ENCODE peak calls at places on chromosomes 2 and 18, in seven cellular contexts. V is K562, U is prostate gland, L is esophagus muscularis mucosa, D is stomach, C is sigmoid colon, W is HCT116. R is an unnamed sample.

GRCh38 chr2:73827018-73827417 is 1.7 kb upstream of the STAMBP start:
- DNase-seq in W (no peak), U (peak), V (peak), L (no peak), C (no peak), D (no peak), R (no peak)

GRCh38 chr2:224778474-224778877 is 62.3 kb upstream of the CCDC195 start:
- DNase-seq in D (peak), W (peak), L (no peak), V (peak), U (peak), C (no peak), R (peak)

GRCh38 chr2:130183500-130184373 is 1.7 kb downstream of the MZT2B start:
- DNase-seq in V (no peak), W (no peak), U (no peak), L (no peak), D (no peak), C (peak), R (no peak)

GRCh38 chr2:80304522-80304878 is at the start of gene LRRTM1:
- DNase-seq in C (no peak), U (no peak), V (peak), L (no peak), D (no peak), W (no peak), R (peak)

GRCh38 chr2:73112913-73113633 is at the start of gene RAB11FIP5:
- DNase-seq in U (peak), C (peak), V (peak), L (no peak), D (peak), W (peak), R (peak)

GRCh38 chr2:148875387-148876051 is 492 bp downstream of the KIF5C start:
- DNase-seq in D (no peak), W (no peak), L (no peak), C (no peak), V (no peak), U (no peak), R (no peak)

GRCh38 chr2:108594982-108595464 is 60.8 kb downstream of the LIMS1 start:
- DNase-seq in U (no peak), L (no peak), C (no peak), W (no peak), V (peak), D (no peak), R (no peak)

GRCh38 chr2:216029416-216030129 is 16.2 kb upstream of the MREG start:
- DNase-seq in V (no peak), W (no peak), D (no peak), L (no peak), C (no peak), U (no peak), R (no peak)

GRCh38 chr2:152415811-152416210 is 80.8 kb downstream of the FMNL2 start:
- DNase-seq in U (no peak), L (peak), C (no peak), V (no peak), W (no peak), D (no peak), R (no peak)

GRCh38 chr18:11518788-11519685 is 90.4 kb upstream of the SLC35G4 start:
- DNase-seq in C (no peak), D (no peak), V (peak), L (no peak), W (peak), U (peak), R (peak)

GRCh38 chr18:21183670-21184069 is 58.4 kb upstream of the GREB1L start:
- DNase-seq in C (no peak), V (no peak), L (no peak), W (no peak), U (no peak), D (no peak), R (no peak)

GRCh38 chr18:62717059-62717849 is 1.9 kb downstream of the PHLPP1 start:
- DNase-seq in C (no peak), D (peak), U (peak), W (peak), V (no peak), L (no peak), R (peak)

GRCh38 chr2:85772019-85772745 is 18.4 kb downstream of the ATOH8 start:
- DNase-seq in W (peak), U (peak), L (peak), V (no peak), D (peak), C (peak), R (peak)

GRCh38 chr2:85929096-85930044 is 40.6 kb upstream of the ST3GAL5 start:
- DNase-seq in D (no peak), U (no peak), C (no peak), W (no peak), V (no peak), L (no peak), R (no peak)

GRCh38 chr2:215727507-215728503 is 285.5 kb downstream of the MREG start:
- DNase-seq in C (no peak), U (no peak), L (no peak), W (no peak), D (no peak), V (no peak), R (no peak)

GRCh38 chr2:235055891-235056516 is 104.2 kb downstream of the SH3BP4 start:
- DNase-seq in W (peak), L (no peak), U (no peak), D (peak), C (no peak), V (peak), R (no peak)

GRCh38 chr2:127068351-127068741 is 38.6 kb downstream of the BIN1 start:
- DNase-seq in W (no peak), D (no peak), C (no peak), V (no peak), L (no peak), U (no peak), R (no peak)

GRCh38 chr18:61894751-61895524 is 2.1 kb upstream of the RNF152 start:
- DNase-seq in W (no peak), D (no peak), U (peak), V (no peak), L (peak), C (no peak), R (no peak)

GRCh38 chr2:176140520-176141317 is 10.6 kb upstream of the HOXD4 start:
- DNase-seq in U (peak), L (no peak), V (peak), W (peak), C (peak), D (peak), R (peak)
- TF ChIP-seq POLR2A in U (no peak), L (no peak), V (no peak), W (no peak), C (no peak), D (no peak), R (no peak)

GRCh38 chr2:214410128-214410775 is 602 bp upstream of the VWC2L start:
- DNase-seq in C (no peak), D (no peak), L (no peak), V (no peak), W (no peak), U (no peak), R (no peak)
- H3K4me3 ChIP-seq in C (no peak), D (no peak), L (no peak), V (no peak), W (no peak), U (no peak), R (no peak)

GRCh38 chr2:46826898-46827245 is 88.7 kb downstream of the MCFD2 start:
- DNase-seq in U (no peak), W (no peak), L (no peak), V (no peak), D (no peak), C (no peak), R (no peak)

GRCh38 chr2:46827274-46827930 is 88.2 kb downstream of the MCFD2 start:
- DNase-seq in W (no peak), V (no peak), D (no peak), C (no peak), L (no peak), U (no peak), R (no peak)

GRCh38 chr2:46825958-46826897 is 89.4 kb downstream of the MCFD2 start:
- DNase-seq in C (no peak), U (no peak), L (no peak), D (no peak), V (no peak), W (no peak), R (no peak)

GRCh38 chr2:46825231-46825957 is 90.2 kb downstream of the MCFD2 start:
- DNase-seq in W (no peak), D (no peak), U (no peak), L (no peak), V (no peak), C (no peak), R (no peak)

DNA sequence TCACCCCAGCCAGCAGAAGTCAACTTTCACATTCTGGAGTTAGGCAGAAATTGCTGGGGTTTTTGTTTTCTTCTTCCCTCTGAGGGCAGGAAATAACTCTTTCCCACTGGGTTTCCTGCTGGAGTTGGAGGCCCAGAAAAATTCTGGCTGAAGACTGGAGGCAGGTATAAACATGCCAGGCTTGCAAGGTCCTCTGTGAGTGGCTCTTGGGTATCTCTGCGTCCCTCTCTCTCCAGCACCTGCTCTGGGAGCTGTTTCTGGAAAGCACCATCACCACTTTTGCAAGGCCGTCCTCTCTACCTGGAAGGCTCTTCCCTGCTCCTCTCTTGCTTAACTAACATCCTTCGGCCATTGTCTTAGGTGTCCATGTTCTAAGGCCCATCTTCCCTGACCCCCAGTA is 91.0 kb downstream of the MCFD2 start:
- DNase-seq in U (no peak), L (no peak), W (no peak), C (no peak), V (no peak), D (no peak), R (no peak)
- TF ChIP-seq POLR2AphosphoS5 in U (no peak), L (no peak), W (no peak), C (no peak), V (no peak), D (no peak), R (no peak)

DNA sequence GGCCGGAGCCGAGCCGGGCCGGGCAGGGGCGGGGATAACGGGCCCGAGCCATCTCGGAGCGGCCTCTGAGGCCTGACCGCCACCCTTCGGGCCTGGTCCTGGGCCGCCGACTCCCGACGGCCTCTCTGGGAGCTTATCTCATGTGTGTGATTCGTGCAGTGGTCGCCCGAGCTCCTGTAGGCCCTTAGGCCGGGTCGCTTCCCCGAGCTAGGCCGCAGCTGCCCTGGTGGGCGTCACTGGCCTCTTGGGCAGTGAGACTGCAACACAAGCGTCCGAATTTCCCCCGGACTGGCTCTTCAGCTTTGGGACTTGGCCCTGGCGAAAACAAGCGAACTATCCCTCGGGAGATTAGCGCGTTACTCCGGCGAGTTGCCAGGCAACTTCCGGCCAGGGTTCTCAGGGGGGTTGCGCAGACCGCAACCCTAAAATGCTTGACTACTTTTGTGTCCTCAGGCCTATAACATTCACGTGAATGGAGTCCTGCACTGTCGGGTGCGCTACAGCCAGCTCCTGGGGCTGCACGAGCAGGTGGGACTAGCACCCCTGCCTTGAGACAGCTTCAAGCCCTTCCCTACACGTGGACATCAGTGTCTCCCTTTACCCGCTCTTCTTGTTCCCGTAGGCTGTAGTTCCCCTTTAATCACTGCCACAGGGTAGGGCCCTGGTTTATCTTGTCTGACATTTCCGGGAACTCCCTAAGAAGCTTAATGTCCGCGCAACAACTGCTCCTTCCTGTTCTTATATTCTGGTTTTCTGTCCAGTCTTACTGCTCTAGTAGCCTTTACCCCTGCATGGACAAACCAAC is 602 bp downstream of the SNX17 start:
- DNase-seq in W (no peak), V (peak), L (no peak), C (peak), D (no peak), U (peak), R (peak)
- TF ChIP-seq POLR2A in W (no peak), V (peak), L (no peak), C (no peak), D (no peak), U (peak), R (peak)